ENCODE peak calls at places on chromosome 11, in ten cellular contexts. A, Y, S, N, L, X, R, U, D and G are unnamed samples.

GRCh38 chr11:85737738-85738137 is 51.7 kb upstream of the CCDC89 start:
- DNase-seq in A (no peak), Y (no peak), S (no peak), N (no peak), L (peak), X (no peak), R (no peak), U (no peak), D (no peak), G (no peak)

GRCh38 chr11:76512851-76513653 is 68.2 kb downstream of the EMSY start:
- DNase-seq in A (no peak), Y (peak), S (no peak), N (no peak), L (no peak), X (no peak), R (no peak), U (peak), D (no peak), G (peak)

GRCh38 chr11:73087730-73088129 is 54.4 kb downstream of the FCHSD2 start:
- DNase-seq in A (no peak), Y (peak), S (no peak), N (no peak), L (no peak), X (peak), R (no peak), U (no peak), D (no peak), G (peak)

GRCh38 chr11:134664447-134664846 is 252.4 kb upstream of the B3GAT1 start:
- DNase-seq in A (peak), Y (no peak), S (no peak), N (no peak), L (no peak), X (no peak), R (no peak), U (no peak), D (no peak), G (no peak)

GRCh38 chr11:109490953-109491733 is 69.2 kb downstream of the C11orf87 start:
- DNase-seq in A (no peak), Y (peak), S (no peak), N (peak), L (no peak), X (no peak), R (no peak), U (no peak), D (no peak), G (no peak)

GRCh38 chr11:45872513-45873356 is 12.7 kb upstream of the MAPK8IP1 start:
- DNase-seq in A (no peak), Y (peak), S (no peak), N (peak), L (peak), X (peak), R (no peak), U (peak), D (no peak), G (peak)

GRCh38 chr11:57458410-57459111 is 1.8 kb upstream of the RTN4RL2 start:
- DNase-seq in A (no peak), Y (peak), S (no peak), N (no peak), L (peak), X (peak), R (no peak), U (peak), D (no peak), G (peak)

GRCh38 chr11:117934526-117935307 is 5.5 kb upstream of the TMPRSS13 start:
- DNase-seq in A (no peak), Y (no peak), S (no peak), N (no peak), L (peak), X (no peak), R (peak), U (no peak), D (no peak), G (no peak)

GRCh38 chr11:82858133-82858532 is 42.1 kb downstream of the PRCP start:
- DNase-seq in A (no peak), Y (no peak), S (no peak), N (no peak), L (no peak), X (no peak), R (no peak), U (no peak), D (no peak), G (no peak)

GRCh38 chr11:61632096-61632495 is 48.1 kb upstream of the DAGLA start:
- DNase-seq in A (no peak), Y (no peak), S (no peak), N (no peak), L (no peak), X (no peak), R (no peak), U (no peak), D (no peak), G (no peak)

GRCh38 chr11:2301631-2302272 is at the start of the genes C11orf21 and TSPAN32:
- DNase-seq in A (peak), Y (peak), S (no peak), N (peak), L (peak), X (peak), R (peak), U (peak), D (no peak), G (no peak)

GRCh38 chr11:67694875-67695555 is 20.6 kb upstream of the ALDH3B2 start:
- DNase-seq in A (no peak), Y (no peak), S (no peak), N (no peak), L (no peak), X (no peak), R (no peak), U (no peak), D (no peak), G (no peak)

GRCh38 chr11:44032304-44033085 is 15.3 kb upstream of the ACCSL start:
- DNase-seq in A (peak), Y (peak), S (no peak), N (peak), L (peak), X (peak), R (no peak), U (no peak), D (no peak), G (peak)

GRCh38 chr11:77672276-77672675 is 34.7 kb upstream of the CLNS1A start:
- DNase-seq in A (no peak), Y (peak), S (no peak), N (peak), L (peak), X (peak), R (no peak), U (peak), D (no peak), G (peak)

GRCh38 chr11:118343248-118343647 is 743 bp upstream of the CD3D start:
- DNase-seq in A (no peak), Y (no peak), S (no peak), N (no peak), L (no peak), X (no peak), R (no peak), U (no peak), D (no peak), G (no peak)

GRCh38 chr11:74731301-74732094 is at the start of gene CHRDL2:
- DNase-seq in A (no peak), Y (peak), S (no peak), N (no peak), L (no peak), X (peak), R (no peak), U (peak), D (no peak), G (no peak)

GRCh38 chr11:113554531-113554930 is 79.3 kb upstream of the DRD2 start:
- DNase-seq in A (peak), Y (no peak), S (no peak), N (no peak), L (no peak), X (no peak), R (no peak), U (no peak), D (no peak), G (no peak)

GRCh38 chr11:20688761-20689160 is 19.4 kb downstream of the NELL1 start:
- DNase-seq in A (no peak), Y (no peak), S (no peak), N (no peak), L (no peak), X (no peak), R (no peak), U (no peak), D (no peak), G (no peak)

GRCh38 chr11:33545941-33546340 is 154.7 kb downstream of the C11orf91 start:
- DNase-seq in A (no peak), Y (peak), S (no peak), N (peak), L (no peak), X (no peak), R (no peak), U (no peak), D (no peak), G (no peak)

GRCh38 chr11:113104390-113105251 is 143.4 kb downstream of the NCAM1 start:
- DNase-seq in A (no peak), Y (no peak), S (no peak), N (no peak), L (no peak), X (no peak), R (no peak), U (no peak), D (no peak), G (no peak)

GRCh38 chr11:32575070-32575469 is 8.6 kb upstream of the EIF3M start:
- DNase-seq in A (no peak), Y (no peak), S (no peak), N (no peak), L (no peak), X (no peak), R (no peak), U (no peak), D (no peak), G (no peak)

GRCh38 chr11:41044747-41045146 is 414.7 kb downstream of the LRRC4C start:
- DNase-seq in A (no peak), Y (no peak), S (no peak), N (no peak), L (no peak), X (no peak), R (no peak), U (no peak), D (no peak), G (no peak)

GRCh38 chr11:113547739-113548138 is 72.5 kb upstream of the DRD2 start:
- DNase-seq in A (no peak), Y (no peak), S (no peak), N (no peak), L (no peak), X (no peak), R (no peak), U (no peak), D (no peak), G (no peak)

DNA sequence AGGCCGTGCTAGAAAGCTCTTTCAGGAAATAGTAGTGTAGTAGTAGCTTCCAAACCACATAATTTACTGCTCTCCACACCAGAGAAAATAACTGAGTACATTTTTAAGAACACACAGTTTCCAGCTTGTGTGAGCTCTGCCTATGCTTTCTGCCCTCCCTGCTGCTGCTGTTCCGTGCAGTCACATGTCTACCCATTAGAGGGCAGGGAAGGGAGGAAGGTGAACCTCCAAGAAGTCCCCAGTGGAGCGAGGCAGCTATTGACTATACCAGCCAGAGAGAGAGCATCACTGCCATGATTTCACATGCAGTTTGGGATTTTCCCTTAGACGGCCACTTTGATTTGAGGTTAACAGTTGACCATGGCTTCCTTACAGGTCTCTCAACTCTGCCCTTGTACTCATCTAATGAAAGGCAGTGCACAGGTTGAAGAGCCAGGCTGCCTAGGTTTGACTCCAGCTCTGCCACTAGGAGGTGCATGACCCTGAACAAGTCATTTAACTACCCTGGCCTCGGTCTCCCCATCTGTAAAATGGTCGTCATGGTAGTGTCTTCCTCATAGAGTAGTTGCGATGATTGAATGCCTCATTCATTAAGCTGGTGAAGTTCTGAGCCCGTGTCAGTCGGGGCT is 19.7 kb upstream of the CTTN start:
- DNase-seq in A (no peak), Y (no peak), S (no peak), N (no peak), L (no peak), X (no peak), R (no peak), U (no peak), D (no peak), G (no peak)
- TF ChIP-seq CTCF in A (no peak), Y (peak), S (no peak), N (no peak), L (no peak), X (no peak), R (no peak), U (no peak), D (no peak), G (no peak)

DNA sequence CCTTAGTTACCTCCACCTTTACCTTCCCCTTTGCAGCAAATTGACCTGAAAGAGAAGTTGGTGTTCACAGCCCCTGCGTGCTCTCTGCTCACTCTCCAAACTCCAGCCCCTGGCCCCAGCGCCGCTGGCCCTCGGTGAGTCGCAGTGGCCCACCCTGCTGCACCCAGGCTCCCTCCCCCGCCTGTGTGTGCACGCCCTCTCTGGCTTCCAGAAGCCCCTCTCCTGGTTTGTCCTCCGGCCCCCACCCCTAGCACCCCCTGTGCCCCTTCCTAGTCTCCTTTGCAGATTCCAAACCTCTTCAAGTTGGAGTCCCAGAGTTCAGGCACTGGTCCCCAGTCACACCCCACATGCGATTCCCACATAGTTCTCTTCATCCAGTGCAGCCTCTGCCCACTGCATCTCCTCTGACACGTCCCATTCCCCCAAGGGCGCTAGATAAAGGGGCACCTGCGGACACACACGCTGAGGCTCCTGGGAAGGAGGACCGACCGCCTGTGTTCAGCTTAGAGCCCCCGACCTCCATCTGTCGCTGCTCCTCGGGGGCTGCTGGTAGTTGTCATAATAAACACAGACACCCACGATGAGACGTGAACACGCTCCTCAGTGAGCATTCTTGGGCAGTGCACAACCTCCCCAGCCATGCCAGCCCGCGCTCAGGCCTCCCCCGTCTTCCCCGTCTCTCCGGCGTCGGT is 1.5 kb upstream of the PHRF1 start:
- DNase-seq in A (no peak), Y (no peak), S (no peak), N (no peak), L (no peak), X (no peak), R (no peak), U (no peak), D (no peak), G (no peak)
- H3K4me3 ChIP-seq in A (peak), Y (peak), S (peak), N (peak), L (peak), X (no peak), R (peak), U (peak), D (peak), G (peak)

DNA sequence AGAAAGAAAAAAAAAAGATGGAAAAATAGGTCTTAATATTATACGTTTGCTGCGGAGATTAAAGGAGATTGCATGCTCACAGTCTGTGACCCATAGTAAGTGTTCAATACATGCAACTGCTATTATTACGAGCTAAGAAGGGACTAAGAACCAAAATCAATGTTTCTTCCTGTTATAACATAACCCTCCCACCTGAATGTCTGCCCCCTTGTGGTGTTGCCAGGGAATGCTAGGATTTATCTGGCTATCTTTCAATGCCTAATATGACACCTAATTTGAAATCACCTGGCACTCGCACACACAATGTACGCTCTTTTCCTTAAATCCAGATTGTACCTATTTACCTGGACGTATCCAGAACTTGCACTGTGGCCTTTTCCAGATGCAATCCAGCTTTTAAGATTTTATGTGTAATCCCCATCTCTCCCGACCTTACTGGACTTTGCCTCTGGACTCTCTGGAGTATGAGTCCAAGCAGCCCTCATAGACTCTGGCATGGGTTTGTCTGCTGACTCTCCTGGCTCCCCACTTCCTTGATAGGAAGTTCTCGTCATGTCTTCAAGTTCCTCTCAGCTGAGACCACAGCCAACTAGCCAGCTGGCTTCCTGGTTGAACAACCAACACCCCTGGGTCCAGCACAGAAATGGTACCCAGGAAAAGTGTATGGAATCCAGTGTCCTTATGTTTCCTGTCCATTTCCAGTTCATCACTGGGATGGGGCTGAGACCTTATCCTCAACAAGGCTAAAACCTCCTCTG is 151.5 kb downstream of the CCDC34 start:
- DNase-seq in A (no peak), Y (no peak), S (no peak), N (no peak), L (no peak), X (no peak), R (no peak), U (no peak), D (no peak), G (no peak)
- TF ChIP-seq CTCF in A (no peak), Y (peak), S (peak), N (peak), L (no peak), X (peak), R (no peak), U (peak), D (peak), G (peak)

DNA sequence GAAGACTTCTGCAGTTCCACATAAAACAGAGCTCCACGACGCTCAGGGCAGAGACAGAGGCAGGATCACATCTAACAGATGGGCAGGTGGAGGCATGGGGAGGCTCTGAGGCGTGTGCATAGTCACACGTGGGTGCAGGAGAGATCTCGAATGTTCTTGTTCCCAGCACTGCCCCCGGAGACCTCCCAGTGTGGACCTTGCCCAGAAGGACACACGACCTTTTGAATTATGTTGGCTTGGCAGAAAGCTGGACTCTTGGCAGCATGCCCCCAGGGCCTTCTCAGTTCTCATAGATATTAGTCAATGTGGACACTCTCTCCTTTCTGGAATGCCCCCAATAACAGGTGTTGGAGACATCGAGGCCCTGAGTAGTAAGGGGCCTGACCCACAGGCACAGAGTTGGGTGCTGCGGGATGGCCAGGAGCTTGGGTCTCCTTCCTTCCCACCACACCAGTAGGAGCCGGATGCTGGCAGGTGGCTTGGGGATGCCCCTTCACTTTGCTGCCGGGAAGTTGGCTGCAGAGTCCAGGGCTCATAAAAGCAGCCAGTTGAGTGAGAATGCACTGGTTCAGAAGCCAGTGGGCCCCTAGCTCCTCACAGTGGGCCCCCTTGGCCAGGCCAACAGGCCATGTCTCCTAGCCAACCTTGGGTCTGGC is 12.1 kb downstream of the MYEOV start:
- DNase-seq in A (no peak), Y (no peak), S (no peak), N (no peak), L (no peak), X (peak), R (no peak), U (no peak), D (no peak), G (no peak)
- H3K4me3 ChIP-seq in A (no peak), Y (no peak), S (no peak), N (no peak), L (no peak), X (no peak), R (no peak), U (no peak), D (no peak), G (no peak)

GRCh38 chr11:101880208-101880607 is 34.6 kb upstream of the CEP126 start:
- DNase-seq in A (no peak), Y (peak), S (no peak), N (peak), L (no peak), X (peak), R (no peak), U (peak), D (no peak), G (peak)
- TF ChIP-seq CTCF in A (no peak), Y (peak), S (peak), N (peak), L (no peak), X (peak), R (no peak), U (peak), D (peak), G (peak)

GRCh38 chr11:15227011-15227410 is 112.3 kb downstream of the INSC start:
- DNase-seq in A (no peak), Y (no peak), S (no peak), N (no peak), L (no peak), X (no peak), R (no peak), U (no peak), D (no peak), G (no peak)
- H3K4me3 ChIP-seq in A (no peak), Y (no peak), S (no peak), N (no peak), L (no peak), X (no peak), R (no peak), U (no peak), D (no peak), G (no peak)

GRCh38 chr11:28525636-28526405 is 417.6 kb downstream of the METTL15 start:
- DNase-seq in A (no peak), Y (no peak), S (no peak), N (no peak), L (no peak), X (no peak), R (no peak), U (no peak), D (no peak), G (no peak)

GRCh38 chr11:28526406-28526751 is 418.2 kb downstream of the METTL15 start:
- DNase-seq in A (no peak), Y (peak), S (no peak), N (no peak), L (no peak), X (no peak), R (no peak), U (no peak), D (no peak), G (peak)

GRCh38 chr11:28529046-28529445 is 420.9 kb downstream of the METTL15 start:
- DNase-seq in A (no peak), Y (peak), S (no peak), N (peak), L (no peak), X (no peak), R (no peak), U (no peak), D (no peak), G (peak)

GRCh38 chr11:28528217-28528616 is 420.0 kb downstream of the METTL15 start:
- DNase-seq in A (no peak), Y (no peak), S (no peak), N (no peak), L (no peak), X (no peak), R (no peak), U (no peak), D (no peak), G (peak)

GRCh38 chr11:28529540-28530410 is 421.6 kb downstream of the METTL15 start:
- DNase-seq in A (no peak), Y (peak), S (no peak), N (peak), L (no peak), X (no peak), R (no peak), U (peak), D (no peak), G (peak)
- TF ChIP-seq CTCF in A (no peak), Y (peak), S (peak), N (peak), L (no peak), X (peak), R (no peak), U (peak), D (peak), G (peak)

DNA sequence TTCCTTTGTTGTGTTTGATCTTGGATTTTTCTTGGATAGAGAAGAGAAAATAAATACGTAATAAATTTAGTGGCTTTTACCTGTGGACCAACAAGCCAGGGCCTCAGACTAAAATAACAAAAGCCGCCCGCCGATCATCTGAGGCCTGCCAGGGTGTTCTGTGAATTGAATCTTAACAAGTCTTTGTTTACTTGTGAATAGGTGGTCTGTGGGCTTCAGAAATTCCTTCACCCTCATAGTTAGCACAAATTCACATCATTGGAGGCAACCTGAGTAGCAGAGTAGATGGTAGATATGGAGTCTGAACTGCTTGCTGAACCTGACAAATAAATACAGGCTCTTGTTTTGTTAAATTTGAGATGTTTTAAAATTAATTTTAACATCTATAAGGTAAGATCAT is 176.3 kb upstream of the MTNR1B start:
- DNase-seq in A (no peak), Y (no peak), S (no peak), N (no peak), L (no peak), X (no peak), R (no peak), U (no peak), D (no peak), G (no peak)
- H3K4me3 ChIP-seq in A (no peak), Y (no peak), S (no peak), N (no peak), L (no peak), X (no peak), R (no peak), U (no peak), D (no peak), G (no peak)